ENCODE peak calls at places on chromosome 11, in nine cellular contexts. V, M, C, Q, H, T, F, N and G are unnamed samples.
A peak's percentile ranks its signal among the peaks of the same experiment; 100 is the strongest.

GRCh38 chr11:69637956-69638871 is 2.7 kb upstream of the CCND1 start:
- DNase-seq in T (peak; percentile 18), C (peak; percentile 98), F (no peak), N (no peak), Q (no peak), H (no peak), M (no peak), V (no peak), G (no peak)

GRCh38 chr11:116710762-116711161 is 62.0 kb downstream of the BUD13 start:
- DNase-seq in C (no peak), H (no peak), V (no peak), M (no peak), T (no peak), N (no peak), Q (no peak), F (no peak), G (no peak)

GRCh38 chr11:27812341-27812740 is 112.1 kb upstream of the BDNF start:
- DNase-seq in C (no peak), V (no peak), H (no peak), T (no peak), M (no peak), F (no peak), N (no peak), Q (no peak), G (no peak)

GRCh38 chr11:45511566-45511965 is 153.9 kb downstream of the CHST1 start:
- DNase-seq in Q (no peak), C (no peak), H (no peak), M (no peak), F (no peak), V (no peak), N (no peak), T (no peak), G (no peak)

GRCh38 chr11:17230867-17231851 is 23.4 kb upstream of the PIK3C2A start:
- DNase-seq in F (peak; percentile 25), H (no peak), N (peak; percentile 84), M (no peak), C (no peak), Q (no peak), V (no peak), T (peak; percentile 57), G (peak; percentile 40)

GRCh38 chr11:122036022-122036421 is 80.0 kb downstream of the BLID start:
- DNase-seq in T (no peak), N (no peak), Q (no peak), H (peak; percentile 30), V (no peak), C (no peak), M (no peak), F (no peak), G (no peak)

GRCh38 chr11:44977493-44977984 is 26.9 kb upstream of the TP53I11 start:
- DNase-seq in H (no peak), C (peak; percentile 53), N (no peak), T (peak; percentile 15), V (no peak), Q (no peak), M (no peak), F (no peak), G (no peak)

GRCh38 chr11:126229782-126230540 is 18.4 kb downstream of the FAM118B start:
- DNase-seq in M (no peak), T (no peak), H (peak; percentile 32), N (no peak), F (no peak), V (no peak), C (no peak), Q (no peak), G (no peak)

GRCh38 chr11:125934473-125934872 is 11.4 kb upstream of the VSIG10L2 start:
- DNase-seq in H (no peak), Q (no peak), C (no peak), F (no peak), N (no peak), M (no peak), V (no peak), T (no peak), G (no peak)

GRCh38 chr11:2186669-2187266 is 15.2 kb upstream of the TH start:
- DNase-seq in F (no peak), H (no peak), V (no peak), T (peak; percentile 69), N (peak; percentile 32), C (peak; percentile 71), Q (no peak), M (no peak), G (no peak)
- TF ChIP-seq CTCF in F (peak; percentile 38), H (peak; percentile 31), V (peak; percentile 40), T (peak; percentile 55), N (peak; percentile 27), C (peak; percentile 73), Q (peak; percentile 28), M (peak; percentile 36), G (peak; percentile 3)

GRCh38 chr11:83192846-83193245 is 666 bp upstream of the ANKRD42 start:
- DNase-seq in V (no peak), H (no peak), T (no peak), Q (no peak), C (no peak), N (no peak), F (no peak), M (peak; percentile 7), G (no peak)

GRCh38 chr11:83193315-83194283 is at the start of gene ANKRD42:
- DNase-seq in Q (peak; percentile 83), N (peak; percentile 91), V (peak; percentile 95), H (peak; percentile 84), M (peak; percentile 95), T (peak; percentile 95), C (peak; percentile 99), F (peak; percentile 86), G (peak; percentile 87)

GRCh38 chr11:83195649-83196048 is 2.1 kb downstream of the ANKRD42 start:
- DNase-seq in V (no peak), F (no peak), T (no peak), Q (no peak), H (no peak), C (no peak), M (no peak), N (no peak), G (no peak)

GRCh38 chr11:83194284-83195175 is 1.0 kb downstream of the ANKRD42 start:
- DNase-seq in T (peak; percentile 94), H (no peak), M (peak; percentile 54), C (peak; percentile 63), V (peak; percentile 61), N (peak; percentile 71), Q (peak; percentile 33), F (peak; percentile 65), G (peak; percentile 43)

GRCh38 chr11:83195176-83195531 is 1.6 kb downstream of the ANKRD42 start:
- DNase-seq in Q (no peak), H (no peak), C (no peak), N (no peak), V (no peak), F (no peak), T (no peak), M (no peak), G (no peak)
- TF ChIP-seq CTCF in Q (no peak), H (no peak), C (no peak), N (no peak), V (no peak), F (no peak), T (no peak), M (no peak), G (no peak)

DNA sequence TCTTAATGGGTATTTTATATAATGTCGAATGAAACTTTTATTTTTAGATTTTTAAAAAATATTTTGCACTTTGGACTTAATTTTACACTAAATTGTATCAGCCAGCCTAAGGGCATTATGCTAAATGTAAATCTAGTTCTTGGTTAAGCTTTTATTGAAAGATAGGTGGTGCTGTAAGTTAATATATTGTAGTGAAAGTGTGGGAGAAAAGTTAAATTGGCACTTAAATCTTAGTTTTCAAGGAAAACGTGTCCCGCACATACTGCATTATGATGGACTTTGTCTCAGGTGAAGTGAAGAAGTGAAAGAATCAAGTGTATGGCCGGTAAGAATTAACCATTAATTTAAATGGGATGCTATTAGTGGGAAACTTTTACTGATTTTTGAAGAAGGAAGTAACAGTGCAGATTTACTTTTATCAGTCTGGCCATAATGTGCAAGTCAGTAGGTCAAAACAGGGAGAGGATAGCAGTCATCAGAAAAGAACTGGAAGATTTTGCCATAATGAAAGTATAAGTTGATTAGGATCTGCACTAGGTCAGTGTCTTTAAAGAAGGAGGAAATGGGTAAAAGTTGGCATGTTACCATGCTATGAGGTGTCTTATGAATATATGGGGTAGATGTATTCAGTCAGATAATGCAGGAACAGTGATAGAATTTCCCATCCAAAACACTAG is 81.6 kb downstream of the PDHX start:
- DNase-seq in T (no peak), V (no peak), N (no peak), C (no peak), Q (no peak), H (no peak), M (peak; percentile 44), F (no peak), G (peak; percentile 15)
- TF ChIP-seq CTCF in T (no peak), V (peak; percentile 26), N (peak; percentile 28), C (no peak), Q (peak; percentile 52), H (peak; percentile 53), M (peak; percentile 37), F (peak; percentile 29), G (no peak)

GRCh38 chr11:11620966-11621880 is 582 bp downstream of the GALNT18 start:
- DNase-seq in H (no peak), V (peak; percentile 26), T (no peak), C (peak; percentile 50), F (peak; percentile 75), Q (no peak), N (peak; percentile 72), M (peak; percentile 14), G (peak; percentile 49)

GRCh38 chr11:11620251-11620965 is 1.4 kb downstream of the GALNT18 start:
- DNase-seq in M (peak; percentile 51), C (peak; percentile 66), T (no peak), H (no peak), F (peak; percentile 60), Q (no peak), N (peak; percentile 26), V (peak; percentile 43), G (peak; percentile 40)

GRCh38 chr11:11622772-11623531 is 1.1 kb upstream of the GALNT18 start:
- DNase-seq in C (no peak), N (no peak), Q (no peak), V (no peak), H (no peak), T (no peak), F (no peak), M (no peak), G (no peak)

GRCh38 chr11:11624206-11624605 is 2.4 kb upstream of the GALNT18 start:
- DNase-seq in M (no peak), Q (no peak), F (no peak), C (no peak), T (no peak), H (no peak), V (no peak), N (no peak), G (no peak)

DNA sequence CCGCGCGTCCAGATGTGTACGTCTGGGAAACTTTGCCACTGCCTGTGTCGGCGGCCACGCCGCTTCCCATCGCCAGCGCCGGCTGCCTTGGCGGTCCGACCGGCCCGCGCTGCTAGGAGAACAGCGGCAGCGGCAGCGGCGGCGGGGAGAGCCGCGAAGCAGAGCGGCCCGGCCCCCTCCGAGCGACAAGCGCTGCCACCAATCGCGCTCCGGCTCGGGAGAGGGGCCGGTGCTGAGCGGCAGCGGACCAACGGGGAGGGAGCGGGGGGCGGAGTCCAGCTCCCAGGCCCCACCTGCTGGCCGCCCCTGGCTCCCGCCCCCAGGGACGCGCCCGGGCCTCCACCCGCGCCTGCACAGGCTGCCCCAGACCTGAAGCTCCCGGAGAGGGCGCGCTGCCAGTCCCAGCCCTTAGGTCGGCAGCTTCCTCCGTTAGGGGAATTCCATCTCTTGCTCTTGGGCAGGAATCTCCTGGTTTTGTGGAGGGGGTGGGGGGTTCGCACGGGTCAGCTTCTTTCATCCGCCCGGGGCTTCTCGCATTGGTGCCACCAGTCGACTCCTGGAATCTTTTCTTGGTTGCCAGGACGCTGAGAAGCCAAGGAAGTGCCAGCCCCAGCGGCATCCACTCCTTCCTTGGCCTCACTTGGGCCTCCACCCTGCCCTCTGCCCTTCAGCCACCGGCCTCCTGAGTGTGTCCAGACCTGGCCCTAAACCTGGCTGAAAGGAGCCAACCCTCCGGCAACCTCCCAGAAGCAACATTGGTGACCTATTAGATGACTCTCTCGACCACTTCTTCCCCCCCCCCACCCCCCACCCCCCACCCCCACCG is at the start of gene GALNT18:
- DNase-seq in V (peak; percentile 93), M (peak; percentile 98), N (peak; percentile 95), Q (peak; percentile 74), H (peak; percentile 80), T (peak; percentile 44), C (peak; percentile 96), F (peak; percentile 94), G (peak; percentile 99)
- TF ChIP-seq CTCF in V (peak; percentile 32), M (peak; percentile 44), N (peak; percentile 26), Q (peak; percentile 41), H (peak; percentile 41), T (no peak), C (peak; percentile 49), F (peak; percentile 43), G (no peak)